ENCODE peak calls at places on chromosomes 16 and 17, in five cellular contexts. One of them, this sample, is unnamed.

GRCh38 chr16:53608094-53608493 is 95.6 kb downstream of the RPGRIP1L start:
- DNase-seq in progenitor cell of endocrine pancreas: no peak
- DNase-seq in heart right ventricle: no peak
- DNase-seq in GM13976: no peak
- DNase-seq in tibial nerve: no peak
- DNase-seq in this sample: no peak

GRCh38 chr17:4721203-4722135 is 9.8 kb upstream of the MED11 start:
- DNase-seq in progenitor cell of endocrine pancreas: no peak
- DNase-seq in heart right ventricle: no peak
- DNase-seq in GM13976: no peak
- DNase-seq in tibial nerve: no peak
- DNase-seq in this sample: no peak

GRCh38 chr17:82303944-82304808 is 13.2 kb downstream of the CD7 start:
- DNase-seq in progenitor cell of endocrine pancreas: no peak
- DNase-seq in heart right ventricle: no peak
- DNase-seq in GM13976: no peak
- DNase-seq in tibial nerve: no peak
- DNase-seq in this sample: no peak

GRCh38 chr17:30961213-30962188 is 9.3 kb upstream of the RNF135 start:
- DNase-seq in progenitor cell of endocrine pancreas: no peak
- DNase-seq in heart right ventricle: no peak
- DNase-seq in GM13976: peak
- DNase-seq in tibial nerve: no peak
- DNase-seq in this sample: no peak

GRCh38 chr16:60852635-60853034 is 1183.6 kb downstream of the CDH8 start:
- DNase-seq in progenitor cell of endocrine pancreas: no peak
- DNase-seq in heart right ventricle: no peak
- DNase-seq in GM13976: no peak
- DNase-seq in tibial nerve: no peak
- DNase-seq in this sample: no peak

GRCh38 chr16:81445143-81445922 is 725 bp downstream of the CMIP start:
- DNase-seq in progenitor cell of endocrine pancreas: peak
- DNase-seq in heart right ventricle: no peak
- DNase-seq in GM13976: peak
- DNase-seq in tibial nerve: no peak
- DNase-seq in this sample: peak

GRCh38 chr17:81907219-81908145 is 3.7 kb downstream of the PCYT2 start:
- DNase-seq in progenitor cell of endocrine pancreas: no peak
- DNase-seq in heart right ventricle: no peak
- DNase-seq in GM13976: no peak
- DNase-seq in tibial nerve: no peak
- DNase-seq in this sample: no peak

GRCh38 chr16:88552166-88552565 is 18.0 kb upstream of the ZC3H18 start:
- DNase-seq in progenitor cell of endocrine pancreas: no peak
- DNase-seq in heart right ventricle: no peak
- DNase-seq in GM13976: peak
- DNase-seq in tibial nerve: no peak
- DNase-seq in this sample: no peak

GRCh38 chr16:81634380-81635121 is 144.5 kb upstream of the PLCG2 start:
- DNase-seq in progenitor cell of endocrine pancreas: no peak
- DNase-seq in heart right ventricle: no peak
- DNase-seq in GM13976: no peak
- DNase-seq in tibial nerve: no peak
- DNase-seq in this sample: no peak

GRCh38 chr17:419073-419735 is 66.6 kb upstream of the RPH3AL start:
- DNase-seq in progenitor cell of endocrine pancreas: no peak
- DNase-seq in heart right ventricle: no peak
- DNase-seq in GM13976: no peak
- DNase-seq in tibial nerve: no peak
- DNase-seq in this sample: peak

GRCh38 chr17:11296994-11297393 is 56.0 kb downstream of the SHISA6 start:
- DNase-seq in progenitor cell of endocrine pancreas: no peak
- DNase-seq in heart right ventricle: no peak
- DNase-seq in GM13976: no peak
- DNase-seq in tibial nerve: no peak
- DNase-seq in this sample: no peak

GRCh38 chr16:30523768-30524574 is 2.4 kb downstream of the ZNF768 start:
- DNase-seq in progenitor cell of endocrine pancreas: no peak
- DNase-seq in heart right ventricle: no peak
- DNase-seq in GM13976: no peak
- DNase-seq in tibial nerve: no peak
- DNase-seq in this sample: no peak

GRCh38 chr16:82156761-82157654 is 13.0 kb downstream of the MPHOSPH6 start:
- DNase-seq in progenitor cell of endocrine pancreas: no peak
- DNase-seq in heart right ventricle: no peak
- DNase-seq in GM13976: no peak
- DNase-seq in tibial nerve: no peak
- DNase-seq in this sample: no peak

GRCh38 chr17:29615492-29616299 is 7.0 kb downstream of the CORO6 start:
- DNase-seq in progenitor cell of endocrine pancreas: no peak
- DNase-seq in heart right ventricle: peak
- DNase-seq in GM13976: peak
- DNase-seq in tibial nerve: peak
- DNase-seq in this sample: peak

GRCh38 chr16:69741519-69741918 is 13.2 kb downstream of the NOB1 start:
- DNase-seq in progenitor cell of endocrine pancreas: no peak
- DNase-seq in heart right ventricle: no peak
- DNase-seq in GM13976: no peak
- DNase-seq in tibial nerve: no peak
- DNase-seq in this sample: no peak

GRCh38 chr16:57140866-57141668 is 44.8 kb downstream of the PSME3IP1 start:
- DNase-seq in progenitor cell of endocrine pancreas: no peak
- DNase-seq in heart right ventricle: no peak
- DNase-seq in GM13976: no peak
- DNase-seq in tibial nerve: no peak
- DNase-seq in this sample: no peak

DNA sequence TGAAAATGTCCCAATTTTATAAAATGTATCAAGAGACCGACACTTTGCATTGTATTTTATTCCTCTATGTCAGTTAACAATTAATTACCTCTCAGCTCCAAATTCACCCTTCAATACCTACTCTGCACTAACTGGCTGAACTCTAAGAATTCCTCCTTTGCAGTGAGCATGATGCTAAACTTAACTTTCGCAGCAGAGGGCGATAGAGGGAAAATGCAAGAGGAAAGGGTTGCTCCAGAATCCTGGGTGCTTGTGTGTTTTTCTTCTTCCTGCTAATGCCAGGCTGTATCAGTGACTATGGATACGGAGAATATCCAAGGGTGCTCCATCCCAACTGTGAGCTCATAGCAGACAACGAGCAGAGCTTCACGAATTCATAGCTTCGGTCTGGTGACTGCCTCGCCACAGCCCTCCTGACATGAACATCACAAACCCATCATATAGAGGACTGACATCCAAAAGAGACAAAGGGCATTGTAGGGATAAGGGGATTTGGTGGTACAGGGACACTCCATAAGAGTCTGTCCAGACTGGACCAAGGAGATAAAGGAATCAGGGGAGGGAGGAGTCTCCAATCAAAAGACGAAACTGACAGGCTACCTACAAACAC is 172.9 kb downstream of the STX8 start:
- DNase-seq in progenitor cell of endocrine pancreas: no peak
- DNase-seq in heart right ventricle: no peak
- DNase-seq in GM13976: peak
- DNase-seq in tibial nerve: no peak
- DNase-seq in this sample: peak
- TF ChIP-seq CTCF in progenitor cell of endocrine pancreas: peak
- TF ChIP-seq CTCF in heart right ventricle: no peak
- TF ChIP-seq CTCF in GM13976: peak
- TF ChIP-seq CTCF in tibial nerve: peak
- TF ChIP-seq CTCF in this sample: peak

DNA sequence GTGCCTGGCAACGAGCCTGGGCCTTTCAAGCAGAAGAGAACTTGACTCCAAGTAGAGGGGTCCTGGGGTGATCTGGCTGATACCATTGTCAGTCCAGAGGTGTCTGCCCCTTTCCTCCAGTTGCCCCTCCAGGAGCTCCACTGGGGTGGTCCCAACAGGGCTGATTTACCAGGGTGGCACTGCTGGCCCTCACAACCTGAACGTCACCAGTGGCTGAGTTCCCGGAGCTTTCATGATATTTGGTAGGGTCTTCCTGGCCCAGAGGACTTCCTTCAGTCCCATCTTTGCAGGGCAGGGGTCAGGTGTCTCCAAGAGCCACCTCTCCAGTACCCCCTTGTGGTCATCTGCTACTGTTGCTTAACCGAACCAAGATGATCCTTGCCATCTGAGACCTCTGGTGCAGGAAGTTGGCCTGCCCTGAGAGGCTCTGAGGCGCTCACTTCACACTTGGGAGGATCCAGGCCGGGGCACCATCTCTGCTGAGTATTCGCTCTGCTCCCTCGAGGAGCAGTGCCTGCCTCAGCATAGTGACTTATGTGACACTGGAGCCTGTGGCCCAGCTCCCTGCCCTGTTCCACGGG is 3.5 kb downstream of the LIMD2 start:
- DNase-seq in progenitor cell of endocrine pancreas: no peak
- DNase-seq in heart right ventricle: no peak
- DNase-seq in GM13976: peak
- DNase-seq in tibial nerve: no peak
- DNase-seq in this sample: peak
- TF ChIP-seq CTCF in progenitor cell of endocrine pancreas: peak
- TF ChIP-seq CTCF in heart right ventricle: peak
- TF ChIP-seq CTCF in GM13976: peak
- TF ChIP-seq CTCF in tibial nerve: no peak
- TF ChIP-seq CTCF in this sample: peak

GRCh38 chr16:4957420-4957719 is 760 bp upstream of the SEC14L5 start:
- DNase-seq in progenitor cell of endocrine pancreas: no peak
- DNase-seq in heart right ventricle: no peak
- DNase-seq in GM13976: no peak
- DNase-seq in tibial nerve: no peak
- DNase-seq in this sample: no peak

GRCh38 chr16:4954714-4955113 is 3.4 kb upstream of the SEC14L5 start:
- DNase-seq in progenitor cell of endocrine pancreas: no peak
- DNase-seq in heart right ventricle: no peak
- DNase-seq in GM13976: no peak
- DNase-seq in tibial nerve: no peak
- DNase-seq in this sample: no peak

GRCh38 chr16:4958510-4959111 is 481 bp downstream of the SEC14L5 start:
- DNase-seq in progenitor cell of endocrine pancreas: no peak
- DNase-seq in heart right ventricle: no peak
- DNase-seq in GM13976: no peak
- DNase-seq in tibial nerve: no peak
- DNase-seq in this sample: no peak

GRCh38 chr16:4960579-4960978 is 2.4 kb downstream of the SEC14L5 start:
- DNase-seq in progenitor cell of endocrine pancreas: no peak
- DNase-seq in heart right ventricle: no peak
- DNase-seq in GM13976: no peak
- DNase-seq in tibial nerve: no peak
- DNase-seq in this sample: no peak

GRCh38 chr16:4957720-4958509 is at the start of gene SEC14L5:
- DNase-seq in progenitor cell of endocrine pancreas: peak
- DNase-seq in heart right ventricle: peak
- DNase-seq in GM13976: peak
- DNase-seq in tibial nerve: peak
- DNase-seq in this sample: peak
- TF ChIP-seq CTCF in progenitor cell of endocrine pancreas: no peak
- TF ChIP-seq CTCF in heart right ventricle: no peak
- TF ChIP-seq CTCF in GM13976: no peak
- TF ChIP-seq CTCF in tibial nerve: no peak
- TF ChIP-seq CTCF in this sample: no peak

DNA sequence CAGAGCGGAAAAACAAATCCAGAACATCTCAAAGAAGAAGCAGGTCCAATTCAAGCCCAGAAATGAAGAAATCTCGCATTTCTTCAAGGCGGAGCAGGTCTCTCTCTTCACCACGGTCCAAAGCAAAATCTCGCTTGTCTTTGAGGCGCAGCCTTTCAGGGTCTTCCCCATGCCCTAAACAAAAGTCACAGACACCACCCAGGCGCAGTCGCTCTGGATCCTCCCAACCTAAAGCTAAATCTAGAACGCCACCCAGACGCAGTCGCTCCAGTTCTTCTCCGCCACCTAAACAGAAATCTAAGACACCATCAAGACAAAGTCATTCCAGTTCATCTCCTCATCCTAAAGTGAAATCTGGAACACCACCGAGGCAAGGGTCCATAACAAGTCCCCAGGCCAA is 10.3 kb downstream of the SRRM2 start:
- DNase-seq in progenitor cell of endocrine pancreas: no peak
- DNase-seq in heart right ventricle: no peak
- DNase-seq in GM13976: no peak
- DNase-seq in tibial nerve: no peak
- DNase-seq in this sample: no peak
- TF ChIP-seq CTCF in progenitor cell of endocrine pancreas: no peak
- TF ChIP-seq CTCF in heart right ventricle: no peak
- TF ChIP-seq CTCF in GM13976: no peak
- TF ChIP-seq CTCF in tibial nerve: no peak
- TF ChIP-seq CTCF in this sample: no peak

DNA sequence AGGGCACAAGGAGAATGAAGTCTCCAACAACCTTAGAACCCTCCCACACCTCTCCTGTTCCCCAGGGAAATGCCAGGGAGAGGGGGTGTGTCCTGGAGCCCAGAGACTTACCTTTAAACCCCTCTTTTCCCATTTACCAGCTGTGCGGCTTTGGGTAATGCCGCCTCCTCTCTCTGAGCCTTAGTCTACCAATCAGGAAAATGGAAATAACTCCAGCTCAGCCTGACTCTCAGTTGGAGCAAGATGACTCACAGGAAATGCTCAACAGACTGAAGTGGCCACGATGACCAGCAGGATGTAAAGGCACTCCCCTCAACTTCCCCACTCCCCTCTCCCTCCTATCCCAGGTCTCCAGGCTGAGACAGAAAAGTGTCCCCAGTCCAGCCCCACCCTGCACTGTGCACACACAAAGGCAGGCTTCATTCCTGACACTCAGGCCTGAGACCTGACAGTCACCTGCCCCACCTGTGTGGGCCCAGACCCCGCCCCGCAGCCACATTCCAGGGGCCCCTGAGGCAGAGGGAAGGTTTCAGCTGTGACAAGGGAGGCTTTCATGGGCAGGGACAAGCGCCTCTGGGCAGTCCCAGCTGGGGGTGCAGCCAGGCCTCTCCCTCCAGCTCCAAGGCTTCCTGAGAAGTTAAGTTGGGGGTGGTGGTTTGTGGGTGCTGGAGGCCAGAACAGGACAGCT is 3.0 kb upstream of the KRT15 start:
- DNase-seq in progenitor cell of endocrine pancreas: peak
- DNase-seq in heart right ventricle: no peak
- DNase-seq in GM13976: no peak
- DNase-seq in tibial nerve: no peak
- DNase-seq in this sample: no peak
- TF ChIP-seq CTCF in progenitor cell of endocrine pancreas: no peak
- TF ChIP-seq CTCF in heart right ventricle: no peak
- TF ChIP-seq CTCF in GM13976: no peak
- TF ChIP-seq CTCF in tibial nerve: no peak
- TF ChIP-seq CTCF in this sample: no peak

GRCh38 chr17:78780852-78781338 is 1.2 kb downstream of the CYTH1 start:
- DNase-seq in progenitor cell of endocrine pancreas: no peak
- DNase-seq in heart right ventricle: no peak
- DNase-seq in GM13976: no peak
- DNase-seq in tibial nerve: no peak
- DNase-seq in this sample: no peak
- TF ChIP-seq CTCF in progenitor cell of endocrine pancreas: no peak
- TF ChIP-seq CTCF in heart right ventricle: no peak
- TF ChIP-seq CTCF in GM13976: no peak
- TF ChIP-seq CTCF in tibial nerve: no peak
- TF ChIP-seq CTCF in this sample: no peak

GRCh38 chr17:66349549-66350245 is 47.3 kb downstream of the PRKCA start:
- DNase-seq in progenitor cell of endocrine pancreas: no peak
- DNase-seq in heart right ventricle: peak
- DNase-seq in GM13976: no peak
- DNase-seq in tibial nerve: no peak
- DNase-seq in this sample: no peak
- TF ChIP-seq CTCF in progenitor cell of endocrine pancreas: no peak
- TF ChIP-seq CTCF in heart right ventricle: no peak
- TF ChIP-seq CTCF in GM13976: no peak
- TF ChIP-seq CTCF in tibial nerve: no peak
- TF ChIP-seq CTCF in this sample: no peak

This sample was measured in CD4-positive, alpha-beta T cell.